ENCODE peak calls at places on chromosome 10, in four cellular contexts. F is activated T-helper 9 cell treated with anti-CD3 and anti-CD28 coated beads, Interleukin-2, amount 50 U/mL, for 16 hours; C is activated CD4-positive, alpha-beta T cell treated with anti-CD3 and anti-CD28 coated beads, Interleukin-2, amount 10 ng/mL, durations not matched to agents 7 days and 5 days; G is stimulated activated CD8-positive, alpha-beta memory T cell treated with anti-CD3 and anti-CD28 coated beads, Interleukin-15, amount 100 ng/mL, for 24 hours. Q is an unnamed sample.

GRCh38 chr10:83580373-83581012 is 558.8 kb upstream of the GHITM start:
- DNase-seq in F (no peak), C (no peak), G (no peak), Q (no peak)

GRCh38 chr10:79229830-79230562 is 117.3 kb upstream of the PPIF start:
- DNase-seq in F (no peak), C (no peak), G (no peak), Q (peak; percentile 43)

GRCh38 chr10:28892818-28893547 is 215.7 kb downstream of the BAMBI start:
- DNase-seq in C (no peak), F (no peak), G (no peak), Q (no peak)

GRCh38 chr10:69464801-69465401 is 13.6 kb downstream of the TSPAN15 start:
- DNase-seq in C (no peak), G (no peak), F (no peak), Q (no peak)

GRCh38 chr10:79444243-79445119 is 943 bp downstream of the ZCCHC24 start:
- DNase-seq in G (no peak), F (peak; percentile 39), C (peak; percentile 49), Q (no peak)

GRCh38 chr10:46268076-46268881 is 18.5 kb upstream of the ANTXRL start:
- DNase-seq in C (peak; percentile 77), G (no peak), F (peak; percentile 38), Q (no peak)

GRCh38 chr10:90743291-90743690 is 114.5 kb downstream of the HTR7 start:
- DNase-seq in F (no peak), G (no peak), C (no peak), Q (no peak)

GRCh38 chr10:68925489-68925888 is 24.4 kb downstream of the DDX50 start:
- DNase-seq in G (no peak), C (no peak), F (no peak), Q (no peak)

GRCh38 chr10:74382643-74383042 is 231.6 kb downstream of the ADK start:
- DNase-seq in C (no peak), F (no peak), G (no peak), Q (no peak)

GRCh38 chr10:33901166-33901565 is 566.7 kb upstream of the NRP1 start:
- DNase-seq in G (no peak), F (no peak), C (no peak), Q (no peak)

GRCh38 chr10:114714281-114714741 is 56.2 kb upstream of the ABLIM1 start:
- DNase-seq in F (no peak), G (no peak), C (no peak), Q (no peak)